ENCODE peak calls at places on chromosomes 2 and 18, in nine cellular contexts. One of them, this sample, is unnamed.

GRCh38 chr2:219736196-219736595 is 108.8 kb downstream of the SLC4A3 start:
- DNase-seq in A673: peak
- DNase-seq in AG09309: peak
- DNase-seq in T1000: peak
- DNase-seq in COR-L47: peak
- DNase-seq in activated CD4-positive, alpha-beta T cell treated with anti-CD3 and anti-CD28 coated beads, Interleukin-2, amount 10 ng/mL, durations not matched to agents 24 days and 14 days: no peak
- DNase-seq in occipital lobe: no peak
- DNase-seq in NCI-H1694: peak
- DNase-seq in AG04450: peak
- DNase-seq in this sample: peak

GRCh38 chr18:3117493-3118192 is 102.1 kb downstream of the MYOM1 start:
- DNase-seq in T1000: no peak
- DNase-seq in occipital lobe: no peak
- DNase-seq in NCI-H1694: no peak
- DNase-seq in COR-L47: no peak
- DNase-seq in activated CD4-positive, alpha-beta T cell treated with anti-CD3 and anti-CD28 coated beads, Interleukin-2, amount 10 ng/mL, durations not matched to agents 24 days and 14 days: no peak
- DNase-seq in AG04450: no peak
- DNase-seq in AG09309: no peak
- DNase-seq in A673: no peak
- DNase-seq in this sample: peak

GRCh38 chr2:31998731-31999383 is 12.0 kb downstream of the MEMO1 start:
- DNase-seq in AG04450: no peak
- DNase-seq in AG09309: no peak
- DNase-seq in NCI-H1694: no peak
- DNase-seq in A673: no peak
- DNase-seq in T1000: no peak
- DNase-seq in COR-L47: no peak
- DNase-seq in occipital lobe: no peak
- DNase-seq in activated CD4-positive, alpha-beta T cell treated with anti-CD3 and anti-CD28 coated beads, Interleukin-2, amount 10 ng/mL, durations not matched to agents 24 days and 14 days: no peak
- DNase-seq in this sample: no peak

GRCh38 chr2:159069229-159069628 is 100.8 kb downstream of the TANC1 start:
- DNase-seq in NCI-H1694: no peak
- DNase-seq in activated CD4-positive, alpha-beta T cell treated with anti-CD3 and anti-CD28 coated beads, Interleukin-2, amount 10 ng/mL, durations not matched to agents 24 days and 14 days: no peak
- DNase-seq in COR-L47: no peak
- DNase-seq in T1000: no peak
- DNase-seq in occipital lobe: no peak
- DNase-seq in AG09309: no peak
- DNase-seq in A673: no peak
- DNase-seq in AG04450: no peak
- DNase-seq in this sample: no peak

GRCh38 chr2:86747708-86748627 is 27.9 kb downstream of the RMND5A start:
- DNase-seq in occipital lobe: peak
- DNase-seq in COR-L47: peak
- DNase-seq in NCI-H1694: no peak
- DNase-seq in AG04450: peak
- DNase-seq in A673: peak
- DNase-seq in activated CD4-positive, alpha-beta T cell treated with anti-CD3 and anti-CD28 coated beads, Interleukin-2, amount 10 ng/mL, durations not matched to agents 24 days and 14 days: no peak
- DNase-seq in AG09309: peak
- DNase-seq in T1000: no peak
- DNase-seq in this sample: no peak

GRCh38 chr2:25230626-25231311 is 62.4 kb upstream of the POMC start:
- DNase-seq in occipital lobe: no peak
- DNase-seq in AG04450: no peak
- DNase-seq in COR-L47: peak
- DNase-seq in NCI-H1694: no peak
- DNase-seq in AG09309: no peak
- DNase-seq in T1000: no peak
- DNase-seq in A673: no peak
- DNase-seq in activated CD4-positive, alpha-beta T cell treated with anti-CD3 and anti-CD28 coated beads, Interleukin-2, amount 10 ng/mL, durations not matched to agents 24 days and 14 days: no peak
- DNase-seq in this sample: no peak

GRCh38 chr2:101858246-101858645 is 133.5 kb upstream of the IL1R2 start:
- DNase-seq in COR-L47: no peak
- DNase-seq in activated CD4-positive, alpha-beta T cell treated with anti-CD3 and anti-CD28 coated beads, Interleukin-2, amount 10 ng/mL, durations not matched to agents 24 days and 14 days: no peak
- DNase-seq in AG04450: no peak
- DNase-seq in T1000: no peak
- DNase-seq in A673: no peak
- DNase-seq in AG09309: no peak
- DNase-seq in occipital lobe: no peak
- DNase-seq in NCI-H1694: no peak
- DNase-seq in this sample: peak

GRCh38 chr2:134919360-134920210 is 963 bp downstream of the CCNT2 start:
- DNase-seq in COR-L47: peak
- DNase-seq in occipital lobe: no peak
- DNase-seq in AG04450: no peak
- DNase-seq in activated CD4-positive, alpha-beta T cell treated with anti-CD3 and anti-CD28 coated beads, Interleukin-2, amount 10 ng/mL, durations not matched to agents 24 days and 14 days: peak
- DNase-seq in AG09309: no peak
- DNase-seq in A673: peak
- DNase-seq in NCI-H1694: no peak
- DNase-seq in T1000: no peak
- DNase-seq in this sample: no peak

GRCh38 chr2:237341872-237342271 is 72.1 kb downstream of the COL6A3 start:
- DNase-seq in NCI-H1694: no peak
- DNase-seq in activated CD4-positive, alpha-beta T cell treated with anti-CD3 and anti-CD28 coated beads, Interleukin-2, amount 10 ng/mL, durations not matched to agents 24 days and 14 days: no peak
- DNase-seq in T1000: no peak
- DNase-seq in AG09309: no peak
- DNase-seq in COR-L47: no peak
- DNase-seq in A673: no peak
- DNase-seq in occipital lobe: no peak
- DNase-seq in AG04450: no peak
- DNase-seq in this sample: no peak

GRCh38 chr2:171244466-171244969 is 83.8 kb upstream of the TLK1 start:
- DNase-seq in occipital lobe: no peak
- DNase-seq in A673: no peak
- DNase-seq in AG04450: peak
- DNase-seq in COR-L47: no peak
- DNase-seq in activated CD4-positive, alpha-beta T cell treated with anti-CD3 and anti-CD28 coated beads, Interleukin-2, amount 10 ng/mL, durations not matched to agents 24 days and 14 days: no peak
- DNase-seq in AG09309: peak
- DNase-seq in NCI-H1694: no peak
- DNase-seq in T1000: no peak
- DNase-seq in this sample: no peak

GRCh38 chr18:74128114-74128513 is 19.5 kb downstream of the FBXO15 start:
- DNase-seq in A673: no peak
- DNase-seq in T1000: no peak
- DNase-seq in AG04450: no peak
- DNase-seq in COR-L47: no peak
- DNase-seq in occipital lobe: no peak
- DNase-seq in NCI-H1694: no peak
- DNase-seq in AG09309: no peak
- DNase-seq in activated CD4-positive, alpha-beta T cell treated with anti-CD3 and anti-CD28 coated beads, Interleukin-2, amount 10 ng/mL, durations not matched to agents 24 days and 14 days: no peak
- DNase-seq in this sample: no peak

GRCh38 chr2:164388511-164388910 is 232.8 kb downstream of the GRB14 start:
- DNase-seq in A673: peak
- DNase-seq in AG09309: peak
- DNase-seq in activated CD4-positive, alpha-beta T cell treated with anti-CD3 and anti-CD28 coated beads, Interleukin-2, amount 10 ng/mL, durations not matched to agents 24 days and 14 days: no peak
- DNase-seq in COR-L47: no peak
- DNase-seq in NCI-H1694: no peak
- DNase-seq in T1000: no peak
- DNase-seq in AG04450: peak
- DNase-seq in occipital lobe: no peak
- DNase-seq in this sample: peak

GRCh38 chr2:98806266-98806697 is 75.3 kb upstream of the MGAT4A start:
- DNase-seq in NCI-H1694: peak
- DNase-seq in activated CD4-positive, alpha-beta T cell treated with anti-CD3 and anti-CD28 coated beads, Interleukin-2, amount 10 ng/mL, durations not matched to agents 24 days and 14 days: no peak
- DNase-seq in AG04450: no peak
- DNase-seq in T1000: peak
- DNase-seq in AG09309: peak
- DNase-seq in A673: no peak
- DNase-seq in COR-L47: peak
- DNase-seq in occipital lobe: no peak
- DNase-seq in this sample: no peak

GRCh38 chr2:70248145-70248809 is at the start of gene TIA1:
- DNase-seq in AG09309: peak
- DNase-seq in occipital lobe: peak
- DNase-seq in T1000: peak
- DNase-seq in AG04450: peak
- DNase-seq in NCI-H1694: peak
- DNase-seq in activated CD4-positive, alpha-beta T cell treated with anti-CD3 and anti-CD28 coated beads, Interleukin-2, amount 10 ng/mL, durations not matched to agents 24 days and 14 days: peak
- DNase-seq in A673: peak
- DNase-seq in COR-L47: peak
- DNase-seq in this sample: peak

GRCh38 chr2:60445684-60446184 is 107.7 kb downstream of the BCL11A start:
- DNase-seq in T1000: no peak
- DNase-seq in occipital lobe: no peak
- DNase-seq in AG04450: no peak
- DNase-seq in A673: no peak
- DNase-seq in AG09309: no peak
- DNase-seq in activated CD4-positive, alpha-beta T cell treated with anti-CD3 and anti-CD28 coated beads, Interleukin-2, amount 10 ng/mL, durations not matched to agents 24 days and 14 days: no peak
- DNase-seq in NCI-H1694: no peak
- DNase-seq in COR-L47: no peak
- DNase-seq in this sample: no peak

GRCh38 chr2:164624296-164624695 is 3.0 kb upstream of the GRB14 start:
- DNase-seq in AG04450: no peak
- DNase-seq in COR-L47: no peak
- DNase-seq in NCI-H1694: no peak
- DNase-seq in occipital lobe: no peak
- DNase-seq in activated CD4-positive, alpha-beta T cell treated with anti-CD3 and anti-CD28 coated beads, Interleukin-2, amount 10 ng/mL, durations not matched to agents 24 days and 14 days: no peak
- DNase-seq in AG09309: no peak
- DNase-seq in T1000: no peak
- DNase-seq in A673: no peak
- DNase-seq in this sample: no peak

GRCh38 chr18:76490701-76491171 is 4.3 kb downstream of the ZNF516 start:
- DNase-seq in activated CD4-positive, alpha-beta T cell treated with anti-CD3 and anti-CD28 coated beads, Interleukin-2, amount 10 ng/mL, durations not matched to agents 24 days and 14 days: peak
- DNase-seq in AG09309: no peak
- DNase-seq in NCI-H1694: no peak
- DNase-seq in occipital lobe: no peak
- DNase-seq in T1000: no peak
- DNase-seq in A673: peak
- DNase-seq in COR-L47: peak
- DNase-seq in AG04450: no peak
- DNase-seq in this sample: peak

GRCh38 chr2:169042856-169043255 is 11.7 kb upstream of the ABCB11 start:
- DNase-seq in NCI-H1694: no peak
- DNase-seq in AG04450: no peak
- DNase-seq in T1000: no peak
- DNase-seq in A673: no peak
- DNase-seq in COR-L47: no peak
- DNase-seq in activated CD4-positive, alpha-beta T cell treated with anti-CD3 and anti-CD28 coated beads, Interleukin-2, amount 10 ng/mL, durations not matched to agents 24 days and 14 days: no peak
- DNase-seq in AG09309: no peak
- DNase-seq in occipital lobe: no peak
- DNase-seq in this sample: no peak

GRCh38 chr18:79569720-79570119 is 109.9 kb upstream of the CTDP1 start:
- DNase-seq in A673: no peak
- DNase-seq in activated CD4-positive, alpha-beta T cell treated with anti-CD3 and anti-CD28 coated beads, Interleukin-2, amount 10 ng/mL, durations not matched to agents 24 days and 14 days: no peak
- DNase-seq in occipital lobe: no peak
- DNase-seq in AG04450: no peak
- DNase-seq in COR-L47: no peak
- DNase-seq in AG09309: no peak
- DNase-seq in T1000: no peak
- DNase-seq in NCI-H1694: no peak
- DNase-seq in this sample: no peak

GRCh38 chr2:15279181-15279876 is 281.8 kb downstream of the NBAS start:
- DNase-seq in NCI-H1694: no peak
- DNase-seq in T1000: no peak
- DNase-seq in COR-L47: no peak
- DNase-seq in AG04450: no peak
- DNase-seq in A673: no peak
- DNase-seq in occipital lobe: no peak
- DNase-seq in activated CD4-positive, alpha-beta T cell treated with anti-CD3 and anti-CD28 coated beads, Interleukin-2, amount 10 ng/mL, durations not matched to agents 24 days and 14 days: no peak
- DNase-seq in AG09309: no peak
- DNase-seq in this sample: no peak

GRCh38 chr2:224890407-224890806 is 151.9 kb downstream of the DOCK10 start:
- DNase-seq in AG04450: no peak
- DNase-seq in activated CD4-positive, alpha-beta T cell treated with anti-CD3 and anti-CD28 coated beads, Interleukin-2, amount 10 ng/mL, durations not matched to agents 24 days and 14 days: no peak
- DNase-seq in T1000: no peak
- DNase-seq in COR-L47: no peak
- DNase-seq in A673: no peak
- DNase-seq in AG09309: no peak
- DNase-seq in occipital lobe: no peak
- DNase-seq in NCI-H1694: no peak
- DNase-seq in this sample: no peak

GRCh38 chr2:224560549-224560948 is 24.6 kb downstream of the CUL3 start:
- DNase-seq in NCI-H1694: no peak
- DNase-seq in COR-L47: no peak
- DNase-seq in T1000: no peak
- DNase-seq in AG04450: no peak
- DNase-seq in occipital lobe: no peak
- DNase-seq in activated CD4-positive, alpha-beta T cell treated with anti-CD3 and anti-CD28 coated beads, Interleukin-2, amount 10 ng/mL, durations not matched to agents 24 days and 14 days: no peak
- DNase-seq in A673: no peak
- DNase-seq in AG09309: no peak
- DNase-seq in this sample: no peak

GRCh38 chr2:216404010-216404618 is 8.2 kb upstream of the SMARCAL1 start:
- DNase-seq in T1000: no peak
- DNase-seq in occipital lobe: no peak
- DNase-seq in AG04450: no peak
- DNase-seq in NCI-H1694: peak
- DNase-seq in AG09309: no peak
- DNase-seq in A673: peak
- DNase-seq in COR-L47: peak
- DNase-seq in activated CD4-positive, alpha-beta T cell treated with anti-CD3 and anti-CD28 coated beads, Interleukin-2, amount 10 ng/mL, durations not matched to agents 24 days and 14 days: peak
- DNase-seq in this sample: peak

GRCh38 chr2:84493494-84493893 is 22.8 kb upstream of the DNAH6 start:
- DNase-seq in activated CD4-positive, alpha-beta T cell treated with anti-CD3 and anti-CD28 coated beads, Interleukin-2, amount 10 ng/mL, durations not matched to agents 24 days and 14 days: no peak
- DNase-seq in COR-L47: no peak
- DNase-seq in NCI-H1694: no peak
- DNase-seq in T1000: peak
- DNase-seq in occipital lobe: no peak
- DNase-seq in A673: peak
- DNase-seq in AG09309: peak
- DNase-seq in AG04450: peak
- DNase-seq in this sample: no peak

GRCh38 chr2:213818436-213818835 is 534.2 kb downstream of the SPAG16 start:
- DNase-seq in AG04450: peak
- DNase-seq in occipital lobe: no peak
- DNase-seq in T1000: no peak
- DNase-seq in NCI-H1694: no peak
- DNase-seq in activated CD4-positive, alpha-beta T cell treated with anti-CD3 and anti-CD28 coated beads, Interleukin-2, amount 10 ng/mL, durations not matched to agents 24 days and 14 days: no peak
- DNase-seq in A673: peak
- DNase-seq in AG09309: no peak
- DNase-seq in COR-L47: no peak
- DNase-seq in this sample: no peak

GRCh38 chr2:77008925-77009706 is 513.1 kb downstream of the LRRTM4 start:
- DNase-seq in COR-L47: no peak
- DNase-seq in A673: peak
- DNase-seq in AG09309: no peak
- DNase-seq in AG04450: no peak
- DNase-seq in T1000: no peak
- DNase-seq in occipital lobe: no peak
- DNase-seq in NCI-H1694: no peak
- DNase-seq in activated CD4-positive, alpha-beta T cell treated with anti-CD3 and anti-CD28 coated beads, Interleukin-2, amount 10 ng/mL, durations not matched to agents 24 days and 14 days: no peak
- DNase-seq in this sample: peak

GRCh38 chr18:70464343-70465114 is 175.7 kb downstream of the SOCS6 start:
- DNase-seq in NCI-H1694: peak
- DNase-seq in T1000: peak
- DNase-seq in AG04450: no peak
- DNase-seq in activated CD4-positive, alpha-beta T cell treated with anti-CD3 and anti-CD28 coated beads, Interleukin-2, amount 10 ng/mL, durations not matched to agents 24 days and 14 days: peak
- DNase-seq in AG09309: peak
- DNase-seq in COR-L47: peak
- DNase-seq in occipital lobe: peak
- DNase-seq in A673: peak
- DNase-seq in this sample: no peak

GRCh38 chr2:43950383-43951008 is 45.3 kb downstream of the LRPPRC start:
- DNase-seq in occipital lobe: no peak
- DNase-seq in AG09309: peak
- DNase-seq in COR-L47: peak
- DNase-seq in A673: peak
- DNase-seq in T1000: no peak
- DNase-seq in AG04450: no peak
- DNase-seq in NCI-H1694: peak
- DNase-seq in activated CD4-positive, alpha-beta T cell treated with anti-CD3 and anti-CD28 coated beads, Interleukin-2, amount 10 ng/mL, durations not matched to agents 24 days and 14 days: peak
- DNase-seq in this sample: peak

GRCh38 chr2:180523629-180524340 is 456.6 kb upstream of the UBE2E3 start:
- DNase-seq in T1000: peak
- DNase-seq in A673: no peak
- DNase-seq in AG04450: peak
- DNase-seq in COR-L47: no peak
- DNase-seq in activated CD4-positive, alpha-beta T cell treated with anti-CD3 and anti-CD28 coated beads, Interleukin-2, amount 10 ng/mL, durations not matched to agents 24 days and 14 days: no peak
- DNase-seq in AG09309: peak
- DNase-seq in NCI-H1694: no peak
- DNase-seq in occipital lobe: no peak
- DNase-seq in this sample: peak

GRCh38 chr2:63189026-63189425 is 138.4 kb downstream of the OTX1 start:
- DNase-seq in COR-L47: no peak
- DNase-seq in AG09309: peak
- DNase-seq in activated CD4-positive, alpha-beta T cell treated with anti-CD3 and anti-CD28 coated beads, Interleukin-2, amount 10 ng/mL, durations not matched to agents 24 days and 14 days: peak
- DNase-seq in AG04450: peak
- DNase-seq in A673: peak
- DNase-seq in NCI-H1694: no peak
- DNase-seq in occipital lobe: no peak
- DNase-seq in T1000: no peak
- DNase-seq in this sample: peak

GRCh38 chr2:731711-732110 is 54.5 kb upstream of the TMEM18 start:
- DNase-seq in A673: no peak
- DNase-seq in NCI-H1694: no peak
- DNase-seq in activated CD4-positive, alpha-beta T cell treated with anti-CD3 and anti-CD28 coated beads, Interleukin-2, amount 10 ng/mL, durations not matched to agents 24 days and 14 days: no peak
- DNase-seq in AG04450: no peak
- DNase-seq in occipital lobe: no peak
- DNase-seq in AG09309: no peak
- DNase-seq in COR-L47: no peak
- DNase-seq in T1000: no peak
- DNase-seq in this sample: no peak

This sample was measured in PC-9.